ENCODE peak calls at places on chromosomes 12 and 14, in four cellular contexts. One of them, this sample, is unnamed.

GRCh38 chr12:73106896-73107295 is 834.7 kb downstream of the TRHDE start:
- DNase-seq in naive thymus-derived CD4-positive, alpha-beta T cell: no peak
- DNase-seq in uterus: no peak
- DNase-seq in GM23248: no peak
- DNase-seq in this sample: no peak

GRCh38 chr12:92466391-92467305 is 236.1 kb upstream of the PLEKHG7 start:
- DNase-seq in naive thymus-derived CD4-positive, alpha-beta T cell: no peak
- DNase-seq in uterus: no peak
- DNase-seq in GM23248: no peak
- DNase-seq in this sample: no peak

GRCh38 chr14:95739356-95739755 is 25.4 kb upstream of the TCL1A start:
- DNase-seq in naive thymus-derived CD4-positive, alpha-beta T cell: no peak
- DNase-seq in uterus: no peak
- DNase-seq in GM23248: no peak
- DNase-seq in this sample: no peak

GRCh38 chr12:116964740-116965090 is 54.0 kb downstream of the FBXW8 start:
- DNase-seq in naive thymus-derived CD4-positive, alpha-beta T cell: no peak
- DNase-seq in uterus: no peak
- DNase-seq in GM23248: no peak
- DNase-seq in this sample: no peak

GRCh38 chr12:79414252-79414651 is 276.5 kb downstream of the PAWR start:
- DNase-seq in naive thymus-derived CD4-positive, alpha-beta T cell: no peak
- DNase-seq in uterus: no peak
- DNase-seq in GM23248: no peak
- DNase-seq in this sample: no peak

GRCh38 chr12:118013283-118013682 is 3.2 kb upstream of the RFC5 start:
- DNase-seq in naive thymus-derived CD4-positive, alpha-beta T cell: no peak
- DNase-seq in uterus: no peak
- DNase-seq in GM23248: no peak
- DNase-seq in this sample: no peak

GRCh38 chr12:42326466-42327226 is 679 bp downstream of the PPHLN1 start:
- DNase-seq in naive thymus-derived CD4-positive, alpha-beta T cell: no peak
- DNase-seq in uterus: no peak
- DNase-seq in GM23248: peak
- DNase-seq in this sample: no peak

GRCh38 chr14:68703093-68703492 is 89.8 kb downstream of the ZFP36L1 start:
- DNase-seq in naive thymus-derived CD4-positive, alpha-beta T cell: no peak
- DNase-seq in uterus: peak
- DNase-seq in GM23248: peak
- DNase-seq in this sample: no peak

GRCh38 chr14:20434701-20435453 is 1.1 kb downstream of the KLHL33 start:
- DNase-seq in naive thymus-derived CD4-positive, alpha-beta T cell: no peak
- DNase-seq in uterus: peak
- DNase-seq in GM23248: no peak
- DNase-seq in this sample: no peak

GRCh38 chr12:97940105-97940504 is 477.5 kb downstream of the RMST start:
- DNase-seq in naive thymus-derived CD4-positive, alpha-beta T cell: no peak
- DNase-seq in uterus: no peak
- DNase-seq in GM23248: no peak
- DNase-seq in this sample: no peak
- H3K27ac ChIP-seq in naive thymus-derived CD4-positive, alpha-beta T cell: no peak
- H3K27ac ChIP-seq in uterus: no peak
- H3K27ac ChIP-seq in GM23248: no peak
- H3K27ac ChIP-seq in this sample: no peak

GRCh38 chr14:86858591-86858990 is 1134.4 kb downstream of the GALC start:
- DNase-seq in naive thymus-derived CD4-positive, alpha-beta T cell: no peak
- DNase-seq in uterus: no peak
- DNase-seq in GM23248: no peak
- DNase-seq in this sample: no peak

GRCh38 chr14:86852530-86852929 is 1140.5 kb downstream of the GALC start:
- DNase-seq in naive thymus-derived CD4-positive, alpha-beta T cell: no peak
- DNase-seq in uterus: no peak
- DNase-seq in GM23248: no peak
- DNase-seq in this sample: no peak

DNA sequence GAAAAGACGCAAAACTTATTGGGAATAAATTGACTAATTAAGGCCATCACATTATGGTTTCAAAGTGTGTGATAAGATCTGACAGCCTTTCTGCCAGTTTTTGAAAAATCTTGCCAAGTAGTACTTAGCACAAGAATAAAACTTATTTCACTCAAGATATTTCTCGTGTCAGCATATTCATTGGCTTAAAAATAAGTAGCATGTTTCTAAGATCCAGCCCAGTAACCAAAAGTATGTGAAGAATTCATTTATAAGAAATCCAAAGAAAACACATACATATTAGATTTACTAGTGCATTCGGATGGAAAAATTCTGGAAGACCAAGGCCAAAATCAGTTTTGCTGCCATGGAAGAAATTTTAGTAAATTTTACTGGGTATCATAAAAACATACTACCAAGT is 1134.9 kb downstream of the GALC start:
- DNase-seq in naive thymus-derived CD4-positive, alpha-beta T cell: no peak
- DNase-seq in uterus: no peak
- DNase-seq in GM23248: no peak
- DNase-seq in this sample: no peak
- H3K27ac ChIP-seq in naive thymus-derived CD4-positive, alpha-beta T cell: no peak
- H3K27ac ChIP-seq in uterus: no peak
- H3K27ac ChIP-seq in GM23248: no peak
- H3K27ac ChIP-seq in this sample: no peak

GRCh38 chr12:12821975-12822374 is 8.8 kb downstream of the DDX47 start:
- DNase-seq in naive thymus-derived CD4-positive, alpha-beta T cell: no peak
- DNase-seq in uterus: no peak
- DNase-seq in GM23248: no peak
- DNase-seq in this sample: no peak

GRCh38 chr12:12823308-12823707 is 10.2 kb downstream of the DDX47 start:
- DNase-seq in naive thymus-derived CD4-positive, alpha-beta T cell: no peak
- DNase-seq in uterus: no peak
- DNase-seq in GM23248: peak
- DNase-seq in this sample: no peak

GRCh38 chr12:12819752-12820311 is 6.7 kb downstream of the DDX47 start:
- DNase-seq in naive thymus-derived CD4-positive, alpha-beta T cell: no peak
- DNase-seq in uterus: peak
- DNase-seq in GM23248: peak
- DNase-seq in this sample: no peak

GRCh38 chr12:12823811-12824210 is 10.7 kb downstream of the DDX47 start:
- DNase-seq in naive thymus-derived CD4-positive, alpha-beta T cell: no peak
- DNase-seq in uterus: no peak
- DNase-seq in GM23248: no peak
- DNase-seq in this sample: no peak

GRCh38 chr12:12822886-12823285 is 9.7 kb downstream of the DDX47 start:
- DNase-seq in naive thymus-derived CD4-positive, alpha-beta T cell: no peak
- DNase-seq in uterus: no peak
- DNase-seq in GM23248: no peak
- DNase-seq in this sample: no peak
- H3K27ac ChIP-seq in naive thymus-derived CD4-positive, alpha-beta T cell: no peak
- H3K27ac ChIP-seq in uterus: no peak
- H3K27ac ChIP-seq in GM23248: peak
- H3K27ac ChIP-seq in this sample: no peak

GRCh38 chr12:113227686-113228391 is 6.6 kb downstream of the TPCN1 start:
- DNase-seq in naive thymus-derived CD4-positive, alpha-beta T cell: no peak
- DNase-seq in uterus: no peak
- DNase-seq in GM23248: no peak
- DNase-seq in this sample: no peak
- H3K27ac ChIP-seq in naive thymus-derived CD4-positive, alpha-beta T cell: no peak
- H3K27ac ChIP-seq in uterus: no peak
- H3K27ac ChIP-seq in GM23248: no peak
- H3K27ac ChIP-seq in this sample: peak

GRCh38 chr12:125061229-125061628 is 4.0 kb upstream of the AACS start:
- DNase-seq in naive thymus-derived CD4-positive, alpha-beta T cell: no peak
- DNase-seq in uterus: no peak
- DNase-seq in GM23248: no peak
- DNase-seq in this sample: no peak

GRCh38 chr12:125064492-125064891 is 743 bp upstream of the AACS start:
- DNase-seq in naive thymus-derived CD4-positive, alpha-beta T cell: no peak
- DNase-seq in uterus: no peak
- DNase-seq in GM23248: no peak
- DNase-seq in this sample: no peak

GRCh38 chr12:125068391-125068790 is 3.2 kb downstream of the AACS start:
- DNase-seq in naive thymus-derived CD4-positive, alpha-beta T cell: no peak
- DNase-seq in uterus: no peak
- DNase-seq in GM23248: no peak
- DNase-seq in this sample: no peak

GRCh38 chr12:125065753-125066570 is 727 bp downstream of the AACS start:
- DNase-seq in naive thymus-derived CD4-positive, alpha-beta T cell: peak
- DNase-seq in uterus: no peak
- DNase-seq in GM23248: peak
- DNase-seq in this sample: no peak

DNA sequence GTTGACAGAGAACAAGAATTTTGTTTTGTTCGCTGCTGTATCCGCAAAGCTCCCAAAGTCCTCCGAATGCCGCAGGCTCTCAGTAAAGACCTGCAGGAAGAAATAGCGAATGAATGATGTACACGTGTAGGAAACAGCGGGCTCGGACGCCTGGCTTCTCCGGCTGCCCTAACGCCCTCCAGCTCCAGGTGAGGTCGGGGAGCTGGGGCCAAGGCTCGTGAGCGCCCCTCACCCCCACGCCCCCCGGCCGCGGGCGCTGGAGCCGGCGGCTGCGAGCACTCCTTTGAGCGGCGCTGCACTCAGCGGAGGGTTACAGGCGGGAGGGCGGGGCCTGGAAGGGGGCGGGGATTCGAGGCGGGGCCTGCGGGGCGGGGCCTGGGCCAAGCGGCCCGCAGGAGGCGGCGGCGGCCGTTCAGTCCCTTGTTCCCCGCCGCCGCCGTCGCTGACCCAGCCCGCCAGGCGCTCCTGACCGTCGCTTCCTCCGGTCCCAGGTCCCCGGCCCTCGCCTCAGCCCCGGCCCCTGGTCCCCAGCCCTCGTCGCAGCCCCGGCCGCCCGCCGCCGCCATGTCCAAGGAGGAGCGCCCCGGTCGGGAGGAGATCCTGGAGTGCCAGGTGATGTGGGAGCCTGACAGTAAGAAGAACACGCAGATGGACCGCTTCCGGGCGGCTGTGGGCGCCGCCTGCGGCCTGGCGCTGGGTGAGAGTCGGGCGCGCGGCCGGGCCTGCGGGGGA is at the start of gene AACS:
- DNase-seq in naive thymus-derived CD4-positive, alpha-beta T cell: peak
- DNase-seq in uterus: peak
- DNase-seq in GM23248: peak
- DNase-seq in this sample: peak
- H3K27ac ChIP-seq in naive thymus-derived CD4-positive, alpha-beta T cell: peak
- H3K27ac ChIP-seq in uterus: no peak
- H3K27ac ChIP-seq in GM23248: no peak
- H3K27ac ChIP-seq in this sample: peak

GRCh38 chr12:29561736-29562135 is 64.2 kb upstream of the OVCH1 start:
- DNase-seq in naive thymus-derived CD4-positive, alpha-beta T cell: no peak
- DNase-seq in uterus: no peak
- DNase-seq in GM23248: no peak
- DNase-seq in this sample: no peak

GRCh38 chr12:29556363-29556762 is 58.9 kb upstream of the OVCH1 start:
- DNase-seq in naive thymus-derived CD4-positive, alpha-beta T cell: no peak
- DNase-seq in uterus: no peak
- DNase-seq in GM23248: no peak
- DNase-seq in this sample: no peak

GRCh38 chr12:29562167-29562776 is 64.8 kb upstream of the OVCH1 start:
- DNase-seq in naive thymus-derived CD4-positive, alpha-beta T cell: no peak
- DNase-seq in uterus: peak
- DNase-seq in GM23248: peak
- DNase-seq in this sample: peak

GRCh38 chr12:29563636-29564035 is 66.2 kb upstream of the OVCH1 start:
- DNase-seq in naive thymus-derived CD4-positive, alpha-beta T cell: no peak
- DNase-seq in uterus: no peak
- DNase-seq in GM23248: no peak
- DNase-seq in this sample: no peak

DNA sequence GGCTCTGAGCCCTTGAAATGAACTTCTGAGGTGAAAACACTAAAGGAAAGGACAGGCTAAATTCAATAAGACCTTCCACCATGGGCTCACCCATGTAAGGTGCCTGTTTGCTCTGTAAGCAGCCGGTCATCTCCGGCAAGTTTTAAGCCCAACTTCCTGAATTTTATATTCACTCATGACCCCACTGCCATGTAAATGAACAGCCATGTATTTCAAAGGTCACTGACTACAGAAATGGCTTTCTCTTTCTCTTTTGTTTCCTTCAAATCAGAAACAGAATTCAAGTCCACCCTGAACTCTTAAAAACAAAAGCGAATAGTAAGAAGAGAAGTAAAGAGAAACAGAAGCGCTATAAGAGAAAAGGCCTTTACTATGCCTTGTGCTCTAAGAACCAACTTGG is 61.7 kb upstream of the OVCH1 start:
- DNase-seq in naive thymus-derived CD4-positive, alpha-beta T cell: no peak
- DNase-seq in uterus: no peak
- DNase-seq in GM23248: no peak
- DNase-seq in this sample: no peak
- H3K27ac ChIP-seq in naive thymus-derived CD4-positive, alpha-beta T cell: no peak
- H3K27ac ChIP-seq in uterus: peak
- H3K27ac ChIP-seq in GM23248: no peak
- H3K27ac ChIP-seq in this sample: no peak

GRCh38 chr12:122668268-122668667 is 34.9 kb downstream of the HCAR2 start:
- DNase-seq in naive thymus-derived CD4-positive, alpha-beta T cell: no peak
- DNase-seq in uterus: no peak
- DNase-seq in GM23248: no peak
- DNase-seq in this sample: no peak
- H3K27ac ChIP-seq in naive thymus-derived CD4-positive, alpha-beta T cell: no peak
- H3K27ac ChIP-seq in uterus: no peak
- H3K27ac ChIP-seq in GM23248: no peak
- H3K27ac ChIP-seq in this sample: no peak

GRCh38 chr12:38465020-38465419 is 148.4 kb downstream of the ALG10B start:
- DNase-seq in naive thymus-derived CD4-positive, alpha-beta T cell: no peak
- DNase-seq in uterus: no peak
- DNase-seq in GM23248: no peak
- DNase-seq in this sample: no peak
- H3K27ac ChIP-seq in naive thymus-derived CD4-positive, alpha-beta T cell: no peak
- H3K27ac ChIP-seq in uterus: no peak
- H3K27ac ChIP-seq in GM23248: no peak
- H3K27ac ChIP-seq in this sample: no peak